ENCODE peak calls at places on chromosomes 2 and 18, in eight cellular contexts. One of them, this sample, is unnamed.

GRCh38 chr2:202102425-202103005 is 29.5 kb downstream of the KIAA2012 start:
- DNase-seq in breast epithelium: no peak
- DNase-seq in epithelial cell of esophagus: no peak
- DNase-seq in naive thymus-derived CD4-positive, alpha-beta T cell: no peak
- DNase-seq in cardiac muscle cell: no peak
- DNase-seq in H7: peak
- DNase-seq in A549: no peak
- DNase-seq in AG04449: no peak
- DNase-seq in this sample: no peak

GRCh38 chr2:130261970-130262760 is 63.9 kb upstream of the TUBA3E start:
- DNase-seq in A549: no peak
- DNase-seq in epithelial cell of esophagus: peak
- DNase-seq in H7: peak
- DNase-seq in naive thymus-derived CD4-positive, alpha-beta T cell: no peak
- DNase-seq in breast epithelium: no peak
- DNase-seq in cardiac muscle cell: peak
- DNase-seq in AG04449: no peak
- DNase-seq in this sample: no peak

GRCh38 chr2:7430869-7431641 is 513.8 kb downstream of the RNF144A start:
- DNase-seq in H7: peak
- DNase-seq in A549: no peak
- DNase-seq in naive thymus-derived CD4-positive, alpha-beta T cell: peak
- DNase-seq in breast epithelium: peak
- DNase-seq in AG04449: no peak
- DNase-seq in cardiac muscle cell: peak
- DNase-seq in epithelial cell of esophagus: peak
- DNase-seq in this sample: peak

GRCh38 chr2:152383702-152384101 is 48.7 kb downstream of the FMNL2 start:
- DNase-seq in AG04449: peak
- DNase-seq in H7: no peak
- DNase-seq in cardiac muscle cell: no peak
- DNase-seq in A549: no peak
- DNase-seq in naive thymus-derived CD4-positive, alpha-beta T cell: no peak
- DNase-seq in epithelial cell of esophagus: no peak
- DNase-seq in breast epithelium: no peak
- DNase-seq in this sample: no peak

GRCh38 chr2:25176541-25177368 is 8.4 kb upstream of the POMC start:
- DNase-seq in naive thymus-derived CD4-positive, alpha-beta T cell: no peak
- DNase-seq in breast epithelium: no peak
- DNase-seq in cardiac muscle cell: no peak
- DNase-seq in H7: no peak
- DNase-seq in AG04449: no peak
- DNase-seq in A549: no peak
- DNase-seq in epithelial cell of esophagus: no peak
- DNase-seq in this sample: no peak

GRCh38 chr2:26346454-26347053 is at the start of gene ADGRF3:
- DNase-seq in AG04449: no peak
- DNase-seq in naive thymus-derived CD4-positive, alpha-beta T cell: peak
- DNase-seq in epithelial cell of esophagus: peak
- DNase-seq in cardiac muscle cell: peak
- DNase-seq in A549: no peak
- DNase-seq in H7: peak
- DNase-seq in breast epithelium: peak
- DNase-seq in this sample: peak

GRCh38 chr2:61658841-61659780 is 121.0 kb upstream of the XPO1 start:
- DNase-seq in A549: peak
- DNase-seq in naive thymus-derived CD4-positive, alpha-beta T cell: peak
- DNase-seq in cardiac muscle cell: peak
- DNase-seq in breast epithelium: no peak
- DNase-seq in H7: peak
- DNase-seq in epithelial cell of esophagus: peak
- DNase-seq in AG04449: no peak
- DNase-seq in this sample: peak

GRCh38 chr2:144362401-144362800 is 157.5 kb downstream of the ZEB2 start:
- DNase-seq in A549: no peak
- DNase-seq in naive thymus-derived CD4-positive, alpha-beta T cell: no peak
- DNase-seq in epithelial cell of esophagus: no peak
- DNase-seq in cardiac muscle cell: no peak
- DNase-seq in AG04449: no peak
- DNase-seq in H7: no peak
- DNase-seq in breast epithelium: no peak
- DNase-seq in this sample: no peak

GRCh38 chr2:43022896-43023295 is 203.5 kb downstream of the ZFP36L2 start:
- DNase-seq in cardiac muscle cell: no peak
- DNase-seq in A549: no peak
- DNase-seq in AG04449: no peak
- DNase-seq in epithelial cell of esophagus: no peak
- DNase-seq in breast epithelium: no peak
- DNase-seq in naive thymus-derived CD4-positive, alpha-beta T cell: no peak
- DNase-seq in H7: no peak
- DNase-seq in this sample: no peak

GRCh38 chr2:227388537-227389011 is 825 bp upstream of the SCYGR1 start:
- DNase-seq in breast epithelium: no peak
- DNase-seq in AG04449: peak
- DNase-seq in H7: no peak
- DNase-seq in A549: peak
- DNase-seq in cardiac muscle cell: no peak
- DNase-seq in epithelial cell of esophagus: peak
- DNase-seq in naive thymus-derived CD4-positive, alpha-beta T cell: no peak
- DNase-seq in this sample: no peak

GRCh38 chr2:138113871-138114525 is 149.7 kb downstream of the HNMT start:
- DNase-seq in naive thymus-derived CD4-positive, alpha-beta T cell: no peak
- DNase-seq in cardiac muscle cell: no peak
- DNase-seq in A549: no peak
- DNase-seq in AG04449: no peak
- DNase-seq in epithelial cell of esophagus: no peak
- DNase-seq in breast epithelium: no peak
- DNase-seq in H7: no peak
- DNase-seq in this sample: no peak

GRCh38 chr2:150606380-150607060 is 119.1 kb upstream of the RND3 start:
- DNase-seq in AG04449: no peak
- DNase-seq in cardiac muscle cell: no peak
- DNase-seq in H7: no peak
- DNase-seq in naive thymus-derived CD4-positive, alpha-beta T cell: no peak
- DNase-seq in A549: no peak
- DNase-seq in epithelial cell of esophagus: peak
- DNase-seq in breast epithelium: no peak
- DNase-seq in this sample: no peak

GRCh38 chr2:127643698-127644660 is 2.0 kb upstream of the GPR17 start:
- DNase-seq in AG04449: no peak
- DNase-seq in naive thymus-derived CD4-positive, alpha-beta T cell: no peak
- DNase-seq in breast epithelium: no peak
- DNase-seq in epithelial cell of esophagus: no peak
- DNase-seq in cardiac muscle cell: no peak
- DNase-seq in H7: peak
- DNase-seq in A549: no peak
- DNase-seq in this sample: no peak

GRCh38 chr2:233940376-233941276 is 23.5 kb downstream of the TRPM8 start:
- DNase-seq in epithelial cell of esophagus: no peak
- DNase-seq in naive thymus-derived CD4-positive, alpha-beta T cell: no peak
- DNase-seq in H7: no peak
- DNase-seq in cardiac muscle cell: no peak
- DNase-seq in AG04449: no peak
- DNase-seq in breast epithelium: no peak
- DNase-seq in A549: no peak
- DNase-seq in this sample: no peak

GRCh38 chr2:98923244-98923940 is 12.6 kb downstream of the CRACDL start:
- DNase-seq in breast epithelium: no peak
- DNase-seq in AG04449: no peak
- DNase-seq in cardiac muscle cell: no peak
- DNase-seq in naive thymus-derived CD4-positive, alpha-beta T cell: no peak
- DNase-seq in A549: no peak
- DNase-seq in H7: peak
- DNase-seq in epithelial cell of esophagus: no peak
- DNase-seq in this sample: no peak

GRCh38 chr2:158179660-158180059 is 78.0 kb downstream of the UPP2 start:
- DNase-seq in naive thymus-derived CD4-positive, alpha-beta T cell: no peak
- DNase-seq in A549: no peak
- DNase-seq in breast epithelium: no peak
- DNase-seq in AG04449: no peak
- DNase-seq in epithelial cell of esophagus: peak
- DNase-seq in cardiac muscle cell: peak
- DNase-seq in H7: no peak
- DNase-seq in this sample: no peak

DNA sequence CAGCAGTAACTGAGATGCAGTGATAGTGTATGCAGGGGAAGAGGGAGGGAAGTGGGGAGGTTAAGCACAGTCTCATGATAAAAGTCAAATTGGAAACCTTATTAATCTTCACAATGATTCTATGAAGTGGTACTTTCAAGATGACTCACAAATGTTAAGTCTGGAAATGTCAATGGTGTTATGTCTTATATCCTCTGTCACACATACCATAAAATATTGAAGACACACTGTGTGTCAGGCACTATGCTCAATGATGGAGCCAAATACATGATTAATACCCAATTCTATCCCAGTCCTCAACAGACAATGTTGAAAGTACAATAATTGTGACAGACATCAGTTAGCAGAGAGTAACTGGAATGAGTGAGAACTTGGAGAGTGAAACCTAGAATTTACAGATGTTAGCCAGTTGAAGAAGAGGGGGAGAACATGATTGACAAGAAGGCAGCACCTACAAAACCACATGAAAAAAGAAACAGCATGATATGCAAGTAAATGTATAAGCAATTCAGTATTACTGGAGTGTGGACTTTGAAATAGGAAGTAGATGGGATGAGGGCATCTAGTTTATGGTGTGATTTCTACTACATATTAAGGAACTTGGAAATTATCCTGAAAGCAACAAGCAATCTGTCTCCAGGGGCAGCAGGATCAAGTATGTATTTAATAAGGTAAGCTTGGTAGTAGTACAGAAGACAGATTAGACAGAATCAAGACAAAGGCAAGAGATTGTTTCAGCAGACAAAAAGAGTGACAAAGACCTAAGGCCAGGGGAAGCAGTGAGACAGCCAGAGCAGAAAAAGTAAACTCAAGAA is 107.6 kb downstream of the STRN start:
- DNase-seq in naive thymus-derived CD4-positive, alpha-beta T cell: no peak
- DNase-seq in AG04449: no peak
- DNase-seq in H7: no peak
- DNase-seq in cardiac muscle cell: no peak
- DNase-seq in breast epithelium: no peak
- DNase-seq in A549: no peak
- DNase-seq in epithelial cell of esophagus: no peak
- DNase-seq in this sample: peak
- H3K4me3 ChIP-seq in naive thymus-derived CD4-positive, alpha-beta T cell: no peak
- H3K4me3 ChIP-seq in AG04449: no peak
- H3K4me3 ChIP-seq in H7: no peak
- H3K4me3 ChIP-seq in cardiac muscle cell: no peak
- H3K4me3 ChIP-seq in breast epithelium: no peak
- H3K4me3 ChIP-seq in A549: peak
- H3K4me3 ChIP-seq in epithelial cell of esophagus: no peak
- H3K4me3 ChIP-seq in this sample: no peak

GRCh38 chr18:57433492-57434176 is 1.5 kb upstream of the ONECUT2 start:
- DNase-seq in naive thymus-derived CD4-positive, alpha-beta T cell: no peak
- DNase-seq in AG04449: no peak
- DNase-seq in A549: no peak
- DNase-seq in epithelial cell of esophagus: no peak
- DNase-seq in cardiac muscle cell: no peak
- DNase-seq in breast epithelium: no peak
- DNase-seq in H7: no peak
- DNase-seq in this sample: no peak
- H3K4me3 ChIP-seq in naive thymus-derived CD4-positive, alpha-beta T cell: no peak
- H3K4me3 ChIP-seq in AG04449: no peak
- H3K4me3 ChIP-seq in A549: peak
- H3K4me3 ChIP-seq in epithelial cell of esophagus: no peak
- H3K4me3 ChIP-seq in cardiac muscle cell: peak
- H3K4me3 ChIP-seq in breast epithelium: peak
- H3K4me3 ChIP-seq in H7: peak
- H3K4me3 ChIP-seq in this sample: no peak

DNA sequence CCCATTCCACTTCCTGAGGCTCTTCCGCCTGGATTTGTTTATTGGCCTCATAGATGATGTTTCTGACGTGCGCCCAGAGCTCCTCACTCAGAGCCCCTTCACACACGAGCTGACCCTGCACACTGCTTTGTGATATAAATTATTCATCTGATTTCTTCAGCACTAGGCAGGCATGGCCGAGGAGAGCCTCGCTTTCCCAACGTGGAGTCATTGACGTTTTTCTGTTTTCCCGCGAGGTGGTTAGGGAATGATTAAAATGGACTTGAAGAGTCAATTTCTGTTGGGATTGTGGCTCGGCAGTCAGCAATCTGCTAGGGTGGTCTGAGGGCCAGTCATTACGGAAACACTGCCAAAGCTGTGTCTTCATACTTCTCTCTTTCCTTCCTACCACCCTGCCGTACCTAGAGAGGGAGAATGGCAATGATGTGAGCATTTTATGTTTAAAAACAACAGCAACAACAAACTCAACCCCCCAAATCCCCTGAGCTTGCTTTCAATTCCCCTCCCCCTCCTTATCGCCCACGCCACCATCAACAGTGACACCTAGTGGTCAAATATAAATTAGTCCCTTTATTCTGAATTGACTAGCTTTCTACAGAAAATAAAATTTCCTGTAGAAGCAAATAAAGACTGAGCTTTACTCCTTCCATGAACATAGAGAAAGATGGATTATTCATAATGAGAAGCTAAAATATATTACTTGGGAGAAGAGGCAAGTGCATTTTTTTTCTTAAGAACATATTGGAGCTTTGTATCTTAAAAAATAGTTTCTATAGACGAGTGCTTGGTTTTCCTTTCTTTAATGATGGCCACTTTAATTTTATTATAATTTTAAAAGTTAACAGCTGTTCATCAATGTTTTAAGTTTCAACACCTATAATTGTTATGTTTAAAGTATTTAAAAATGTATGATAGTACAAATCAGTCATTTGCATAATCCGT is 285.1 kb downstream of the MTX2 start:
- DNase-seq in H7: peak
- DNase-seq in naive thymus-derived CD4-positive, alpha-beta T cell: peak
- DNase-seq in AG04449: no peak
- DNase-seq in A549: peak
- DNase-seq in breast epithelium: no peak
- DNase-seq in cardiac muscle cell: peak
- DNase-seq in epithelial cell of esophagus: peak
- DNase-seq in this sample: no peak
- H3K4me3 ChIP-seq in H7: peak
- H3K4me3 ChIP-seq in naive thymus-derived CD4-positive, alpha-beta T cell: peak
- H3K4me3 ChIP-seq in AG04449: peak
- H3K4me3 ChIP-seq in A549: peak
- H3K4me3 ChIP-seq in breast epithelium: peak
- H3K4me3 ChIP-seq in cardiac muscle cell: peak
- H3K4me3 ChIP-seq in epithelial cell of esophagus: peak
- H3K4me3 ChIP-seq in this sample: peak

DNA sequence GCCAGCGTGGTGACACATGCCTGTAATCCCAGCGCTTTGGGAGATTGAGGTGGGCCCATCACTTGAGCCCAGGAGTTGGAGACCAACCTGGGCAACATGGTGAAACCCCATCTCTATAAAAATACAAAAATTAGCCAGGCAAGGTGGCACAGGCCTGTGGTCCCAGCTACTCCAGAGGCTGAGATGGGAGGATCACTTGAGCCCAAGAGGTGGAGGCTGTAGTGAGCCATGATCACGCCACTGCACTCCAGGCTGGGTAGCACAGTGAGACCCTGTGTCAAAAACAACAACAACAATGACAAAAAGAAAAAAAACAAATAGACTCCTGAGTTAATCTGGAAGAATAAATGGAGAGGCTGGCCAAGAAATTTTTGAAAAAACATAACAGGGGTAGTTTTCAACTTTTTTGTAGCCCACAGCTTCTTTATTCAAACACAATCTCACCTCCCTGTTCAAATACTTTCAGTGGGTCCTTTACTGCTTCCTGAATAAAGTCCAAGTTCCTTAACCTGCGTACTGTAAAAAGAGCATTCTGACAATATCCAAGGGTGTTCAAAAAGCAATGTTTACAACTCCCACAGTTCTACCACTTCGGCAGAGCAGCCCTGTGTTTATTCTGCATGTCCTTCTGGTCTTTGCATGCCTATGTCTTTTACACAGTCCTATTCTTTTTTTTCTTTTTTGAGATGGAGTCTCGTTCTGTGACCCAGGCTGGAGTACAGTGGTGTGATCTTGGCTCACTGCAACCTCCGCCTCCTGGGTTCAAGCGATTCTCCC is 53.5 kb downstream of the LRRFIP1 start:
- DNase-seq in AG04449: no peak
- DNase-seq in epithelial cell of esophagus: no peak
- DNase-seq in naive thymus-derived CD4-positive, alpha-beta T cell: no peak
- DNase-seq in cardiac muscle cell: no peak
- DNase-seq in A549: no peak
- DNase-seq in H7: no peak
- DNase-seq in breast epithelium: no peak
- DNase-seq in this sample: no peak
- H3K4me3 ChIP-seq in AG04449: no peak
- H3K4me3 ChIP-seq in epithelial cell of esophagus: no peak
- H3K4me3 ChIP-seq in naive thymus-derived CD4-positive, alpha-beta T cell: no peak
- H3K4me3 ChIP-seq in cardiac muscle cell: no peak
- H3K4me3 ChIP-seq in A549: no peak
- H3K4me3 ChIP-seq in H7: no peak
- H3K4me3 ChIP-seq in breast epithelium: no peak
- H3K4me3 ChIP-seq in this sample: no peak

This sample was measured in GM06990.